ENCODE peak calls at places on chromosomes 13 and 19, in seven cellular contexts. B is HAP-1; K is amygdala; S is stimulated activated CD4-positive, alpha-beta T cell treated with anti-CD3 and anti-CD28 coated beads, Interleukin-1b, Interleukin-23, amount 100 ng/mL, for 1 hour; Y is HT-29; H is GM23248; I is hepatic stellate cell. D is an unnamed sample.

GRCh38 chr13:39577833-39578232 is 25.2 kb downstream of the LHFPL6 start:
- DNase-seq in K (no peak), I (no peak), H (no peak), B (no peak), Y (no peak), S (no peak), D (no peak)

GRCh38 chr13:85528578-85529215 is 270.5 kb downstream of the SLITRK6 start:
- DNase-seq in H (peak), I (no peak), S (no peak), B (peak), Y (no peak), K (no peak), D (no peak)

GRCh38 chr19:16619456-16619855 is 8.5 kb downstream of the MED26 start:
- DNase-seq in Y (no peak), S (no peak), I (no peak), K (no peak), H (peak), B (no peak), D (no peak)

GRCh38 chr13:111853766-111854165 is 213.2 kb upstream of the SOX1 start:
- DNase-seq in K (no peak), I (no peak), H (no peak), Y (no peak), B (no peak), S (no peak), D (no peak)

GRCh38 chr19:56136362-56136761 is 4.7 kb upstream of the ZNF444 start:
- DNase-seq in B (no peak), K (no peak), H (no peak), Y (no peak), S (no peak), I (no peak), D (no peak)

GRCh38 chr19:40803857-40804782 is 5.1 kb downstream of the EGLN2 start:
- DNase-seq in B (no peak), H (no peak), I (no peak), K (no peak), Y (peak), S (no peak), D (no peak)

GRCh38 chr13:23500858-23501257 is 67.4 kb upstream of the SACS start:
- DNase-seq in S (no peak), I (peak), Y (no peak), H (peak), K (no peak), B (no peak), D (no peak)

GRCh38 chr13:73849292-73849691 is 284.9 kb downstream of the KLF12 start:
- DNase-seq in S (no peak), I (peak), Y (peak), B (peak), K (no peak), H (peak), D (peak)

GRCh38 chr13:79973533-79973963 is 367.4 kb downstream of the SPRY2 start:
- DNase-seq in B (no peak), K (no peak), I (no peak), S (no peak), Y (peak), H (peak), D (peak)

GRCh38 chr19:36136975-36137686 is 2.7 kb upstream of the CAPNS1 start:
- DNase-seq in Y (peak), S (no peak), B (no peak), H (peak), I (peak), K (no peak), D (no peak)

GRCh38 chr13:39565036-39565949 is 37.7 kb downstream of the LHFPL6 start:
- DNase-seq in S (no peak), B (peak), H (peak), I (peak), K (no peak), Y (no peak), D (peak)

GRCh38 chr13:113862766-113863510 is 938 bp downstream of the GAS6 start:
- DNase-seq in B (peak), S (no peak), Y (no peak), H (peak), K (no peak), I (peak), D (no peak)

GRCh38 chr13:27283906-27284523 is 13.4 kb downstream of the RASL11A start:
- DNase-seq in B (no peak), K (no peak), H (peak), S (no peak), I (no peak), Y (peak), D (no peak)

GRCh38 chr13:50594276-50594970 is 249.1 kb downstream of the DLEU7 start:
- DNase-seq in Y (no peak), H (no peak), I (no peak), B (no peak), S (no peak), K (no peak), D (no peak)

GRCh38 chr19:53394522-53394973 is 401 bp upstream of the ZNF765 start:
- DNase-seq in S (no peak), K (no peak), Y (no peak), H (peak), B (no peak), I (peak), D (no peak)

GRCh38 chr19:18289471-18290066 is 8.1 kb upstream of the JUND start:
- DNase-seq in B (no peak), S (no peak), H (no peak), I (no peak), Y (no peak), K (no peak), D (no peak)

GRCh38 chr19:35357867-35358573 is at the start of gene FFAR3:
- DNase-seq in Y (no peak), K (no peak), S (no peak), H (peak), I (no peak), B (no peak), D (no peak)

GRCh38 chr19:49997709-49998108 is 27.5 kb downstream of the VRK3 start:
- DNase-seq in S (no peak), K (no peak), Y (peak), I (peak), B (peak), H (peak), D (no peak)

D was measured in NCI-H1048.